ENCODE peak calls at places on chromosome 17, in six cellular contexts. One of them, this sample, is unnamed.

GRCh38 chr17:65527857-65528591 is 33.4 kb downstream of the AXIN2 start:
- DNase-seq in left lung: no peak
- DNase-seq in brain microvascular endothelial cell: no peak
- DNase-seq in prostate gland: no peak
- DNase-seq in Peyer's patch: no peak
- DNase-seq in HepG2: peak
- DNase-seq in this sample: no peak

GRCh38 chr17:59371426-59372099 is 40.1 kb downstream of the YPEL2 start:
- DNase-seq in left lung: no peak
- DNase-seq in brain microvascular endothelial cell: peak
- DNase-seq in prostate gland: no peak
- DNase-seq in Peyer's patch: peak
- DNase-seq in HepG2: peak
- DNase-seq in this sample: no peak

GRCh38 chr17:30290696-30291570 is 811 bp downstream of the BLMH start:
- DNase-seq in left lung: no peak
- DNase-seq in brain microvascular endothelial cell: peak
- DNase-seq in prostate gland: peak
- DNase-seq in Peyer's patch: peak
- DNase-seq in HepG2: peak
- DNase-seq in this sample: no peak

GRCh38 chr17:16463341-16464000 is 28.5 kb downstream of the LRRC75A start:
- DNase-seq in left lung: no peak
- DNase-seq in brain microvascular endothelial cell: no peak
- DNase-seq in prostate gland: no peak
- DNase-seq in Peyer's patch: peak
- DNase-seq in HepG2: no peak
- DNase-seq in this sample: no peak

GRCh38 chr17:31393749-31394146 is 2.3 kb downstream of the RAB11FIP4 start:
- DNase-seq in left lung: no peak
- DNase-seq in brain microvascular endothelial cell: no peak
- DNase-seq in prostate gland: no peak
- DNase-seq in Peyer's patch: no peak
- DNase-seq in HepG2: no peak
- DNase-seq in this sample: no peak

GRCh38 chr17:72588961-72589360 is 468.1 kb downstream of the SOX9 start:
- DNase-seq in left lung: peak
- DNase-seq in brain microvascular endothelial cell: peak
- DNase-seq in prostate gland: peak
- DNase-seq in Peyer's patch: peak
- DNase-seq in HepG2: peak
- DNase-seq in this sample: no peak

GRCh38 chr17:13534946-13535345 is 66.8 kb downstream of the HS3ST3A1 start:
- DNase-seq in left lung: no peak
- DNase-seq in brain microvascular endothelial cell: no peak
- DNase-seq in prostate gland: no peak
- DNase-seq in Peyer's patch: no peak
- DNase-seq in HepG2: no peak
- DNase-seq in this sample: no peak

GRCh38 chr17:35432176-35433074 is at the start of gene SLFN12:
- DNase-seq in left lung: peak
- DNase-seq in brain microvascular endothelial cell: peak
- DNase-seq in prostate gland: no peak
- DNase-seq in Peyer's patch: no peak
- DNase-seq in HepG2: no peak
- DNase-seq in this sample: peak

GRCh38 chr17:58304735-58305486 is 23.7 kb downstream of the TSPOAP1 start:
- DNase-seq in left lung: no peak
- DNase-seq in brain microvascular endothelial cell: no peak
- DNase-seq in prostate gland: no peak
- DNase-seq in Peyer's patch: no peak
- DNase-seq in HepG2: no peak
- DNase-seq in this sample: no peak

GRCh38 chr17:32570081-32570396 is 83.2 kb downstream of the CDK5R1 start:
- DNase-seq in left lung: no peak
- DNase-seq in brain microvascular endothelial cell: no peak
- DNase-seq in prostate gland: no peak
- DNase-seq in Peyer's patch: no peak
- DNase-seq in HepG2: no peak
- DNase-seq in this sample: no peak

GRCh38 chr17:11404431-11404830 is 163.4 kb downstream of the SHISA6 start:
- DNase-seq in left lung: no peak
- DNase-seq in brain microvascular endothelial cell: no peak
- DNase-seq in prostate gland: no peak
- DNase-seq in Peyer's patch: no peak
- DNase-seq in HepG2: no peak
- DNase-seq in this sample: no peak

GRCh38 chr17:82322526-82323453 is 5.4 kb upstream of the CD7 start:
- DNase-seq in left lung: no peak
- DNase-seq in brain microvascular endothelial cell: no peak
- DNase-seq in prostate gland: no peak
- DNase-seq in Peyer's patch: no peak
- DNase-seq in HepG2: no peak
- DNase-seq in this sample: no peak

GRCh38 chr17:66354981-66355380 is 52.6 kb downstream of the PRKCA start:
- DNase-seq in left lung: no peak
- DNase-seq in brain microvascular endothelial cell: no peak
- DNase-seq in prostate gland: no peak
- DNase-seq in Peyer's patch: no peak
- DNase-seq in HepG2: no peak
- DNase-seq in this sample: peak

GRCh38 chr17:50957600-50958575 is 91.7 kb upstream of the TOB1 start:
- DNase-seq in left lung: no peak
- DNase-seq in brain microvascular endothelial cell: no peak
- DNase-seq in prostate gland: no peak
- DNase-seq in Peyer's patch: no peak
- DNase-seq in HepG2: no peak
- DNase-seq in this sample: no peak

GRCh38 chr17:29094101-29094708 is 51.3 kb downstream of the PIPOX start:
- DNase-seq in left lung: no peak
- DNase-seq in brain microvascular endothelial cell: no peak
- DNase-seq in prostate gland: no peak
- DNase-seq in Peyer's patch: no peak
- DNase-seq in HepG2: no peak
- DNase-seq in this sample: no peak

GRCh38 chr17:80859004-80859941 is 132.4 kb upstream of the CHMP6 start:
- DNase-seq in left lung: peak
- DNase-seq in brain microvascular endothelial cell: peak
- DNase-seq in prostate gland: peak
- DNase-seq in Peyer's patch: peak
- DNase-seq in HepG2: no peak
- DNase-seq in this sample: peak

GRCh38 chr17:76082326-76083251 is 3.6 kb downstream of the ZACN start:
- DNase-seq in left lung: no peak
- DNase-seq in brain microvascular endothelial cell: no peak
- DNase-seq in prostate gland: no peak
- DNase-seq in Peyer's patch: no peak
- DNase-seq in HepG2: no peak
- DNase-seq in this sample: no peak

GRCh38 chr17:45104497-45104896 is 27.8 kb downstream of the PLCD3 start:
- DNase-seq in left lung: no peak
- DNase-seq in brain microvascular endothelial cell: no peak
- DNase-seq in prostate gland: no peak
- DNase-seq in Peyer's patch: no peak
- DNase-seq in HepG2: no peak
- DNase-seq in this sample: no peak

GRCh38 chr17:65973237-65973636 is 218.7 kb downstream of the CEP112 start:
- DNase-seq in left lung: no peak
- DNase-seq in brain microvascular endothelial cell: no peak
- DNase-seq in prostate gland: no peak
- DNase-seq in Peyer's patch: no peak
- DNase-seq in HepG2: no peak
- DNase-seq in this sample: no peak

GRCh38 chr17:50620848-50621247 is 13.8 kb upstream of the ABCC3 start:
- DNase-seq in left lung: no peak
- DNase-seq in brain microvascular endothelial cell: no peak
- DNase-seq in prostate gland: no peak
- DNase-seq in Peyer's patch: no peak
- DNase-seq in HepG2: no peak
- DNase-seq in this sample: no peak

DNA sequence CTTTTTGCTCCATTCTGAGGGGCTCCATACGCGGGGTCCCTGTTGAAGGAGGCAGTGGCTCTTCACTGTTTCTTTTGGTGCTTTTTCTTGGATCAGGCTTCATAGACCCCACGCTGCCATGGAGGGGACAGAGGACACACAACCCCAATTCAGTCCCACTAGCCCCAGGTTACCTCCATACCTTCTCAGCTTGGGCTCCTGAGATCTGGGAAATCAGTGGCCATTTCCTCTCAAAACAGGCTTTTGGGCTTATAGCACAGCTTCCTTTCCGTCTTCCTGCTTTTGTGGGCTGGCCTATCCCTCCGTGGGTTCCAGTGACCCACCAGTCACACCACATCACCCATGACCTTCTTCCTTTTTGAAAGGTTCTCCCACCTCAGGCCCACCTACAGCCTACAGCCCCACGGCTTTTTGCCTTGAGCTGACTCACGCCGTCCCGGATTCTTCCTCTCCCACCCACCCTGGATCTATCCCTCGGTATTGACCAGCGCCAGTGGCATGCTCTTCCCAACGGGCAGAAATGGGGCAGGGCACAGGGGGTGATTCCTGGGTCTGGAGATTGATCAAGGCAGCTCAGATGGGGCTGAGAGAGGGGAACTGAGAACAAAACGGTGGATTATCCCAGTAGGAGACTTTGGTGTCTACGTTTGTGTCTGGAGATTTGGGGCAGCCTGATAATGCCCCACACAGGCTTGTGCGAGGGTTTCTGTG is 3.6 kb downstream of the TBX21 start:
- DNase-seq in left lung: peak
- DNase-seq in brain microvascular endothelial cell: no peak
- DNase-seq in prostate gland: no peak
- DNase-seq in Peyer's patch: no peak
- DNase-seq in HepG2: no peak
- DNase-seq in this sample: no peak
- H3K4me3 ChIP-seq in left lung: no peak
- H3K4me3 ChIP-seq in brain microvascular endothelial cell: no peak
- H3K4me3 ChIP-seq in prostate gland: no peak
- H3K4me3 ChIP-seq in Peyer's patch: no peak
- H3K4me3 ChIP-seq in HepG2: no peak
- H3K4me3 ChIP-seq in this sample: no peak

GRCh38 chr17:10352866-10353265 is 19.9 kb downstream of the MYH13 start:
- DNase-seq in left lung: no peak
- DNase-seq in brain microvascular endothelial cell: no peak
- DNase-seq in prostate gland: no peak
- DNase-seq in Peyer's patch: no peak
- DNase-seq in HepG2: no peak
- DNase-seq in this sample: no peak
- TF ChIP-seq CTCF in left lung: no peak
- TF ChIP-seq CTCF in brain microvascular endothelial cell: no peak
- TF ChIP-seq CTCF in prostate gland: no peak
- TF ChIP-seq CTCF in Peyer's patch: no peak
- TF ChIP-seq CTCF in HepG2: no peak
- TF ChIP-seq CTCF in this sample: no peak

GRCh38 chr17:55717898-55718735 is 4.5 kb downstream of the TMEM100 start:
- DNase-seq in left lung: peak
- DNase-seq in brain microvascular endothelial cell: peak
- DNase-seq in prostate gland: peak
- DNase-seq in Peyer's patch: peak
- DNase-seq in HepG2: peak
- DNase-seq in this sample: no peak

GRCh38 chr17:55722742-55723487 is at the start of gene TMEM100:
- DNase-seq in left lung: no peak
- DNase-seq in brain microvascular endothelial cell: peak
- DNase-seq in prostate gland: no peak
- DNase-seq in Peyer's patch: no peak
- DNase-seq in HepG2: no peak
- DNase-seq in this sample: no peak

GRCh38 chr17:55720917-55721836 is 1.5 kb downstream of the TMEM100 start:
- DNase-seq in left lung: no peak
- DNase-seq in brain microvascular endothelial cell: no peak
- DNase-seq in prostate gland: no peak
- DNase-seq in Peyer's patch: no peak
- DNase-seq in HepG2: no peak
- DNase-seq in this sample: no peak

GRCh38 chr17:55723488-55723848 is 804 bp upstream of the TMEM100 start:
- DNase-seq in left lung: no peak
- DNase-seq in brain microvascular endothelial cell: no peak
- DNase-seq in prostate gland: no peak
- DNase-seq in Peyer's patch: no peak
- DNase-seq in HepG2: no peak
- DNase-seq in this sample: no peak

GRCh38 chr17:55722016-55722706 is 503 bp downstream of the TMEM100 start:
- DNase-seq in left lung: no peak
- DNase-seq in brain microvascular endothelial cell: peak
- DNase-seq in prostate gland: no peak
- DNase-seq in Peyer's patch: no peak
- DNase-seq in HepG2: no peak
- DNase-seq in this sample: no peak
- H3K4me3 ChIP-seq in left lung: peak
- H3K4me3 ChIP-seq in brain microvascular endothelial cell: peak
- H3K4me3 ChIP-seq in prostate gland: no peak
- H3K4me3 ChIP-seq in Peyer's patch: no peak
- H3K4me3 ChIP-seq in HepG2: no peak
- H3K4me3 ChIP-seq in this sample: no peak

GRCh38 chr17:7048968-7049367 is 5.1 kb upstream of the SLC16A11 start:
- DNase-seq in left lung: no peak
- DNase-seq in brain microvascular endothelial cell: no peak
- DNase-seq in prostate gland: no peak
- DNase-seq in Peyer's patch: no peak
- DNase-seq in HepG2: no peak
- DNase-seq in this sample: no peak

GRCh38 chr17:7043544-7044268 is at the start of gene SLC16A11:
- DNase-seq in left lung: no peak
- DNase-seq in brain microvascular endothelial cell: no peak
- DNase-seq in prostate gland: no peak
- DNase-seq in Peyer's patch: peak
- DNase-seq in HepG2: no peak
- DNase-seq in this sample: no peak

GRCh38 chr17:7047566-7047965 is 3.7 kb upstream of the SLC16A11 start:
- DNase-seq in left lung: no peak
- DNase-seq in brain microvascular endothelial cell: no peak
- DNase-seq in prostate gland: no peak
- DNase-seq in Peyer's patch: no peak
- DNase-seq in HepG2: no peak
- DNase-seq in this sample: no peak

GRCh38 chr17:7045492-7046126 is 1.7 kb upstream of the SLC16A11 start:
- DNase-seq in left lung: no peak
- DNase-seq in brain microvascular endothelial cell: peak
- DNase-seq in prostate gland: peak
- DNase-seq in Peyer's patch: no peak
- DNase-seq in HepG2: peak
- DNase-seq in this sample: peak

DNA sequence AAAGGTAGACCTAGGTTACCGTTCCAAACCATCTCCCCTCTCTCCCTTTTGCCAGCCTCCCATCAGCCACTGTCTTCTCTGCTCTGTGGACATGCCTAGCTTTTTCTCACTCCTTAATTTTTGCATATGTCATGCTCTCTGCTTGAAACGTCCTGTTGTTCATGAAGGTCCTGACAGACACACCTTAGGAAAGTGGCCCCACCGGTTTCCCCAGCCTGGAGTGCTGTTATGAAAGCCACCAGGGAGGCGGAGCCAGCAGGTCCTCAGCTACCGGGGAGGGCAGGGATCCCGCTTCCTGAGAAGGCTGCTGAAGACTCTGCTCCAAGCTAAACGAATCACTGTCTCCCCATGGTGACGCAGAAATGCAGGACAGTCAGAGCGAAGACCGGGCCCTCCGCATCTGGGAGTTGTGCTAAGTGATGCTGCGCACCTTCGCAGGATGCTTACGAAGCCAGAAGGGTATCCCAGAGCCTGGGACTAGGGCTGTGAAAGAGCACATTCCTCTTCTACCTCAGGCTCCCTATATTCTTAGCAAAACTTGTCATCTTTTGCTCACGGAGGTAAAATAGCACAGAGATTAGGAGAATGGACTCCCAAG is 2.3 kb upstream of the SLC16A11 start:
- DNase-seq in left lung: peak
- DNase-seq in brain microvascular endothelial cell: no peak
- DNase-seq in prostate gland: peak
- DNase-seq in Peyer's patch: peak
- DNase-seq in HepG2: peak
- DNase-seq in this sample: no peak
- TF ChIP-seq CTCF in left lung: no peak
- TF ChIP-seq CTCF in brain microvascular endothelial cell: no peak
- TF ChIP-seq CTCF in prostate gland: peak
- TF ChIP-seq CTCF in Peyer's patch: no peak
- TF ChIP-seq CTCF in HepG2: no peak
- TF ChIP-seq CTCF in this sample: no peak